ENCODE peak calls at places on chromosomes 16 and 17, in seven cellular contexts. Z, D, N, Q, P, X and L are unnamed samples.

GRCh38 chr17:39709998-39710964 is 10.4 kb downstream of the ERBB2 start:
- DNase-seq in Z (no peak), D (no peak), N (no peak), Q (no peak), P (no peak), X (no peak), L (no peak)

GRCh38 chr16:88436796-88437195 is 16.3 kb upstream of the ZFPM1 start:
- DNase-seq in Z (no peak), D (no peak), N (no peak), Q (no peak), P (no peak), X (no peak), L (no peak)

GRCh38 chr16:87840462-87840978 is 28.8 kb downstream of the SLC7A5 start:
- DNase-seq in Z (no peak), D (no peak), N (no peak), Q (no peak), P (no peak), X (no peak), L (no peak)

GRCh38 chr16:84501077-84501735 is 3.3 kb downstream of the MEAK7 start:
- DNase-seq in Z (no peak), D (no peak), N (no peak), Q (no peak), P (no peak), X (no peak), L (no peak)

GRCh38 chr17:64001091-64001579 is 3.0 kb downstream of the PRR29 start:
- DNase-seq in Z (no peak), D (no peak), N (no peak), Q (no peak), P (no peak), X (no peak), L (no peak)

GRCh38 chr17:7019839-7020519 is 2.9 kb upstream of the BCL6B start:
- DNase-seq in Z (no peak), D (no peak), N (peak; percentile 71), Q (peak; percentile 51), P (no peak), X (no peak), L (no peak)

GRCh38 chr16:75044800-75045361 is 46.1 kb downstream of the ZNRF1 start:
- DNase-seq in Z (no peak), D (no peak), N (no peak), Q (no peak), P (no peak), X (no peak), L (no peak)

GRCh38 chr17:61337247-61337812 is 62.3 kb upstream of the TBX2 start:
- DNase-seq in Z (no peak), D (no peak), N (no peak), Q (no peak), P (no peak), X (no peak), L (no peak)

GRCh38 chr17:43468746-43469544 is 14.8 kb upstream of the DHX8 start:
- DNase-seq in Z (no peak), D (no peak), N (no peak), Q (peak; percentile 52), P (no peak), X (no peak), L (no peak)

GRCh38 chr17:4944163-4944553 is 4.1 kb downstream of the RNF167 start:
- DNase-seq in Z (peak; percentile 39), D (peak; percentile 49), N (no peak), Q (no peak), P (no peak), X (no peak), L (no peak)

GRCh38 chr17:7825206-7825980 is 8.6 kb upstream of the KDM6B start:
- DNase-seq in Z (no peak), D (no peak), N (no peak), Q (no peak), P (no peak), X (no peak), L (no peak)

GRCh38 chr16:59698341-59698979 is 964.3 kb upstream of the GOT2 start:
- DNase-seq in Z (no peak), D (no peak), N (no peak), Q (no peak), P (no peak), X (no peak), L (no peak)

GRCh38 chr16:75011634-75012307 is 12.9 kb downstream of the ZNRF1 start:
- DNase-seq in Z (no peak), D (no peak), N (no peak), Q (peak; percentile 51), P (no peak), X (no peak), L (no peak)

GRCh38 chr17:73291260-73291801 is 20.5 kb downstream of the CDC42EP4 start:
- DNase-seq in Z (no peak), D (no peak), N (no peak), Q (peak; percentile 38), P (no peak), X (no peak), L (no peak)

GRCh38 chr17:44205962-44206824 is 6.5 kb upstream of the ATXN7L3 start:
- DNase-seq in Z (no peak), D (no peak), N (no peak), Q (no peak), P (no peak), X (no peak), L (no peak)

GRCh38 chr16:68951991-68952877 is 108.9 kb downstream of the TANGO6 start:
- DNase-seq in Z (no peak), D (no peak), N (no peak), Q (no peak), P (no peak), X (no peak), L (no peak)

GRCh38 chr16:84559311-84559932 is 55.0 kb upstream of the MEAK7 start:
- DNase-seq in Z (no peak), D (no peak), N (no peak), Q (no peak), P (no peak), X (no peak), L (no peak)

GRCh38 chr16:12061336-12062055 is 85.0 kb downstream of the SNX29 start:
- DNase-seq in Z (no peak), D (no peak), N (no peak), Q (no peak), P (no peak), X (no peak), L (no peak)